ENCODE peak calls at places on chromosomes 12 and 14, in four cellular contexts. One of them, this sample, is unnamed.

GRCh38 chr14:23097786-23098185 is 2.5 kb downstream of the C14orf119 start:
- DNase-seq in CD8-positive, alpha-beta T cell: no peak
- DNase-seq in tibial artery: no peak
- DNase-seq in AG04450: no peak
- DNase-seq in this sample: no peak

GRCh38 chr14:53011053-53011462 is 60.2 kb upstream of the FERMT2 start:
- DNase-seq in CD8-positive, alpha-beta T cell: no peak
- DNase-seq in tibial artery: peak; percentile 86
- DNase-seq in AG04450: peak; percentile 96
- DNase-seq in this sample: peak; percentile 28

GRCh38 chr12:12182926-12183325 is 83.9 kb downstream of the LRP6 start:
- DNase-seq in CD8-positive, alpha-beta T cell: no peak
- DNase-seq in tibial artery: no peak
- DNase-seq in AG04450: peak; percentile 48
- DNase-seq in this sample: no peak

GRCh38 chr12:130872179-130873096 is 572 bp downstream of the RAN start:
- DNase-seq in CD8-positive, alpha-beta T cell: no peak
- DNase-seq in tibial artery: peak; percentile 69
- DNase-seq in AG04450: no peak
- DNase-seq in this sample: peak; percentile 25

GRCh38 chr12:79766705-79767464 is 76.1 kb upstream of the PAWR start:
- DNase-seq in CD8-positive, alpha-beta T cell: no peak
- DNase-seq in tibial artery: no peak
- DNase-seq in AG04450: no peak
- DNase-seq in this sample: no peak

GRCh38 chr14:70239802-70240201 is 51.1 kb upstream of the SLC8A3 start:
- DNase-seq in CD8-positive, alpha-beta T cell: no peak
- DNase-seq in tibial artery: no peak
- DNase-seq in AG04450: no peak
- DNase-seq in this sample: no peak

GRCh38 chr12:19750116-19750644 is 310.9 kb downstream of the AEBP2 start:
- DNase-seq in CD8-positive, alpha-beta T cell: no peak
- DNase-seq in tibial artery: no peak
- DNase-seq in AG04450: no peak
- DNase-seq in this sample: no peak

GRCh38 chr14:103543721-103544626 is 15.0 kb downstream of the TRMT61A start:
- DNase-seq in CD8-positive, alpha-beta T cell: no peak
- DNase-seq in tibial artery: peak; percentile 89
- DNase-seq in AG04450: no peak
- DNase-seq in this sample: no peak

GRCh38 chr12:22709292-22709691 is 84.3 kb downstream of the ETNK1 start:
- DNase-seq in CD8-positive, alpha-beta T cell: no peak
- DNase-seq in tibial artery: no peak
- DNase-seq in AG04450: no peak
- DNase-seq in this sample: no peak

GRCh38 chr14:64947710-64948611 is 5.4 kb upstream of the GPX2 start:
- DNase-seq in CD8-positive, alpha-beta T cell: no peak
- DNase-seq in tibial artery: no peak
- DNase-seq in AG04450: no peak
- DNase-seq in this sample: peak; percentile 37

GRCh38 chr12:118237053-118237665 is 101.2 kb downstream of the PEBP1 start:
- DNase-seq in CD8-positive, alpha-beta T cell: no peak
- DNase-seq in tibial artery: no peak
- DNase-seq in AG04450: no peak
- DNase-seq in this sample: no peak

GRCh38 chr14:34356267-34356660 is 105.8 kb downstream of the SPTSSA start:
- DNase-seq in CD8-positive, alpha-beta T cell: no peak
- DNase-seq in tibial artery: no peak
- DNase-seq in AG04450: no peak
- DNase-seq in this sample: no peak

GRCh38 chr12:42473130-42473529 is 116.4 kb downstream of the PRICKLE1 start:
- DNase-seq in CD8-positive, alpha-beta T cell: no peak
- DNase-seq in tibial artery: no peak
- DNase-seq in AG04450: no peak
- DNase-seq in this sample: no peak

GRCh38 chr12:107318554-107318803 is 225.1 kb upstream of the CRY1 start:
- DNase-seq in CD8-positive, alpha-beta T cell: no peak
- DNase-seq in tibial artery: no peak
- DNase-seq in AG04450: no peak
- DNase-seq in this sample: no peak

GRCh38 chr12:107319536-107320030 is 226.2 kb upstream of the CRY1 start:
- DNase-seq in CD8-positive, alpha-beta T cell: peak; percentile 62
- DNase-seq in tibial artery: no peak
- DNase-seq in AG04450: no peak
- DNase-seq in this sample: no peak

GRCh38 chr12:107317751-107318553 is 224.6 kb upstream of the CRY1 start:
- DNase-seq in CD8-positive, alpha-beta T cell: peak; percentile 86
- DNase-seq in tibial artery: peak; percentile 73
- DNase-seq in AG04450: peak; percentile 74
- DNase-seq in this sample: peak; percentile 88

GRCh38 chr12:107320031-107320928 is 226.9 kb upstream of the CRY1 start:
- DNase-seq in CD8-positive, alpha-beta T cell: peak; percentile 83
- DNase-seq in tibial artery: no peak
- DNase-seq in AG04450: no peak
- DNase-seq in this sample: peak; percentile 92

GRCh38 chr12:107318804-107319535 is 225.6 kb upstream of the CRY1 start:
- DNase-seq in CD8-positive, alpha-beta T cell: peak; percentile 54
- DNase-seq in tibial artery: no peak
- DNase-seq in AG04450: no peak
- DNase-seq in this sample: no peak
- H3K27me3 ChIP-seq in CD8-positive, alpha-beta T cell: no peaks in the 10 kb centered on the region
- H3K27me3 ChIP-seq in tibial artery: peaks cover 76% of the 10 kb centered on the region
- H3K27me3 ChIP-seq in AG04450: peaks cover 20% of the 10 kb centered on the region
- H3K27me3 ChIP-seq in this sample: no peaks in the 10 kb centered on the region

GRCh38 chr14:48005986-48006385 is 330.6 kb upstream of the MDGA2 start:
- DNase-seq in CD8-positive, alpha-beta T cell: no peak
- DNase-seq in tibial artery: no peak
- DNase-seq in AG04450: no peak
- DNase-seq in this sample: no peak

DNA sequence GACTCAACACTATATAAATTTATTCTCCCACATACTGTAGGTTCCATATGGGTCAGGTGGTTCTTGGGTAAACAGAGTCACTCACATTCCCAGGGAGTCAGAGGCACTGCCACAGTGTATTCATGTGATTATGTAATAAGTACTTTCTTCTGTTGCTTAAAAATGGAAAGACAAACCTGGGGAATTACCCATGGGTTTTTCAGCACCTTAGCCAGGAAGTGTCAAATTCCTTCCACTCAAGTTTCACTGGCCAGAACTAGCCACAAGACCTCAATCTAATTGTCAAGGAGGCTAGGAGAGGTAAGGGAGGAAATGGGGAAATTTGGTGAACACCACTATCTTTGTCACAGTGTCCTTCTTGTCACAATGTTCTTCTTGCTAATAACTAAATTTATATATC is 333.2 kb upstream of the MDGA2 start:
- DNase-seq in CD8-positive, alpha-beta T cell: no peak
- DNase-seq in tibial artery: no peak
- DNase-seq in AG04450: no peak
- DNase-seq in this sample: no peak
- H3K9me3 ChIP-seq in CD8-positive, alpha-beta T cell: no peaks in the 10 kb centered on the region
- H3K9me3 ChIP-seq in tibial artery: no peaks in the 10 kb centered on the region
- H3K9me3 ChIP-seq in AG04450: peaks cover 5% of the 10 kb centered on the region
- H3K9me3 ChIP-seq in this sample: no peaks in the 10 kb centered on the region

GRCh38 chr12:132408626-132409494 is 79.5 kb upstream of the GALNT9 start:
- DNase-seq in CD8-positive, alpha-beta T cell: no peak
- DNase-seq in tibial artery: no peak
- DNase-seq in AG04450: no peak
- DNase-seq in this sample: peak; percentile 67
- H3K27me3 ChIP-seq in CD8-positive, alpha-beta T cell: no peaks in the 10 kb centered on the region
- H3K27me3 ChIP-seq in tibial artery: peaks cover 74% of the 10 kb centered on the region
- H3K27me3 ChIP-seq in AG04450: peaks cover 6% of the 10 kb centered on the region
- H3K27me3 ChIP-seq in this sample: no peaks in the 10 kb centered on the region

GRCh38 chr12:16021666-16022065 is 110.5 kb downstream of the DERA start:
- DNase-seq in CD8-positive, alpha-beta T cell: no peak
- DNase-seq in tibial artery: no peak
- DNase-seq in AG04450: no peak
- DNase-seq in this sample: no peak
- H3K9me3 ChIP-seq in CD8-positive, alpha-beta T cell: no peaks in the 10 kb centered on the region
- H3K9me3 ChIP-seq in tibial artery: no peaks in the 10 kb centered on the region
- H3K9me3 ChIP-seq in AG04450: peaks cover 3% of the 10 kb centered on the region
- H3K9me3 ChIP-seq in this sample: no peaks in the 10 kb centered on the region

DNA sequence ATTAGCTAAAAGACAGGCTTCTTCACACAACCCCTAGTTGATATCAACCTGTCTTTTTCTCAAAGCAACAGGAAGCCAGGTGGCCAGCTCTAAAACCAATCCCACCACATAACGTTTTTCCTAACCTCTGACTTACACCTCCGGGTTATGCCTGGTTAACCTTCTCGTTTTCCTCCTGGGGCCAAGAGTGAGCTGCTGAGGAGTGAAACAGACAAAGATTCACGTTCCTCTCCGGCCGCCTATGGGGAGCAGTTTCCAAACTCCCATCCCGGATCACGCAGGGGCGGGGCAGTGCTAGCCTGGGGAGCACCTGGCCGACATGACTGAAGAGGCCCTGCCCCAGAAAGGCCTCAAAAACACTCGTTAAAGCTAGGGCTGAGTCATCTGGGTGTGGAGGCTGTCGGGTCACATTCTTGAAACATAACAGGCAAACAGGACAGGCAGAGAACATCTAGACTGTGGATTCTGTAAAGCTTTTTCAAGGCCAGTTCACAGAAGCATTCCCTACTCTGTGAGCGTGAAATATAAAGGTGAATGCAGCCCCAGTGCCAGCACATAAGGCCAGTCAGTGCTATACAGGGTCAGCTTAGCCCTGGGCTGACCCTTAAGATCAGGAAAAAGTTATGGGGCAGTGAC is 25.9 kb upstream of the LGALS3 start:
- DNase-seq in CD8-positive, alpha-beta T cell: peak; percentile 84
- DNase-seq in tibial artery: peak; percentile 88
- DNase-seq in AG04450: peak; percentile 72
- DNase-seq in this sample: peak; percentile 86
- H3K27me3 ChIP-seq in CD8-positive, alpha-beta T cell: no peaks in the 10 kb centered on the region
- H3K27me3 ChIP-seq in tibial artery: no peaks in the 10 kb centered on the region
- H3K27me3 ChIP-seq in AG04450: no peaks in the 10 kb centered on the region
- H3K27me3 ChIP-seq in this sample: no peaks in the 10 kb centered on the region

DNA sequence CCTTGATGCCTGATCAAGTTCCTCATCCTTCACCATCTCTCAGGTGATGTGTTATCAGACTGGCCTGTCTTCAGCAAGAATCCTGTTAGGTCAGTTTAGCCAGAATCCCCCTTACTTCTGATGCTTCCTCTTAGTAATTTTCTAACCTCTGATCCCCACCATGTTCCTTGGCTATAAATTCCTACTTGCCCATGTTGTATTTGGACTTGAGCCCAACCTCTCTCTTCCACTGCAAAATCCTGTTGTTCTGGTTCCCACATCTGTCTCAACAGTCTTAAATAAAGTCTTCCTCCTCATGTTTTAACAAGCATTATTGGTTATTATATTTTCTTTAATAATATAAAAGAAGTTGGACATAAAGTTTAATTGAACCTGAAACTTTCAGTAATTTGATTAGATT is 987.8 kb upstream of the USP15 start:
- DNase-seq in CD8-positive, alpha-beta T cell: no peak
- DNase-seq in tibial artery: no peak
- DNase-seq in AG04450: no peak
- DNase-seq in this sample: no peak
- H3K9me3 ChIP-seq in CD8-positive, alpha-beta T cell: no peaks in the 10 kb centered on the region
- H3K9me3 ChIP-seq in tibial artery: no peaks in the 10 kb centered on the region
- H3K9me3 ChIP-seq in AG04450: peaks cover 3% of the 10 kb centered on the region
- H3K9me3 ChIP-seq in this sample: no peaks in the 10 kb centered on the region

DNA sequence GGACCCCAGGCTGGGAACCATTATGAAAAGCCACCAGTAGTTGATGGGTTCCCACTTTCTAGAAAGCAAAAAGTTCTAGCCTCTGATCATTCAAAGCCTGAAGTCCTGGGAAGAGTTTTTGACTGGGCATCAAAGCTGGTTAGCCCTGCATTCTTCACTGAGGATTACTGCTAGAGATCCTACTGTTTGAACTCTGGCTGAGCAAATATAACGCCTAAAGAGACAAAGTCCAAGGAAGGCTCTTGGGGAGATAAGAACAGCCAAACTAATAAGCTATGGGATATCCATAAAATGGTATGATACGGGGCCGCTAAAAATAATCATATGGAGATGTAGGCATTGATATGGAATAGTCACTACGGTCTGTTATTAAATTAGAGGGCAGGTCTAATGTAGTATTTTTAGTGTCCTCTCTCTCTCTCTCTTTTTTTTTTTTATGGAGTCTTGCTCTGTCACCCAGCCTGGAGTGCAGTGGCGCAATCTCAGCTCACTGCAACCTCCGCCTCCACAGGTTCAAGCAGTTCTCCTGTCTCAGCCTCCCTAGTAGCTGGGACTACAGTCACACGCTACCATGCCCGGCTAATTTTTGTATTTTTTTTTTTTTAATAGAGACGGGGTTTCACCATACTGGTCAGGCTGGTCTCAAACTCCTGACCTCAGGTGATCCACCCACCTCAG is 35.5 kb downstream of the PLXNC1 start:
- DNase-seq in CD8-positive, alpha-beta T cell: no peak
- DNase-seq in tibial artery: no peak
- DNase-seq in AG04450: no peak
- DNase-seq in this sample: no peak
- H3K27me3 ChIP-seq in CD8-positive, alpha-beta T cell: no peaks in the 10 kb centered on the region
- H3K27me3 ChIP-seq in tibial artery: peaks cover under 1% of the 10 kb centered on the region
- H3K27me3 ChIP-seq in AG04450: peaks cover 21% of the 10 kb centered on the region
- H3K27me3 ChIP-seq in this sample: no peaks in the 10 kb centered on the region

GRCh38 chr14:25803419-25804018 is 753.6 kb upstream of the STXBP6 start:
- DNase-seq in CD8-positive, alpha-beta T cell: no peak
- DNase-seq in tibial artery: no peak
- DNase-seq in AG04450: no peak
- DNase-seq in this sample: no peak
- H3K9me3 ChIP-seq in CD8-positive, alpha-beta T cell: no peaks in the 10 kb centered on the region
- H3K9me3 ChIP-seq in tibial artery: no peaks in the 10 kb centered on the region
- H3K9me3 ChIP-seq in AG04450: peaks cover 8% of the 10 kb centered on the region
- H3K9me3 ChIP-seq in this sample: no peaks in the 10 kb centered on the region